ENCODE peak calls at places on chromosome X, in seven cellular contexts. One of them, this sample, is unnamed.

GRCh38 chrX:70313503-70313902 is 23.6 kb downstream of the KIF4A start:
- DNase-seq in pancreas: no peak
- DNase-seq in right cardiac atrium: no peak
- DNase-seq in germinal center: no peak
- DNase-seq in cardiac septum: no peak
- DNase-seq in T-helper 9 cell: no peak
- DNase-seq in GM13977: no peak
- DNase-seq in this sample: no peak

GRCh38 chrX:46796574-46797191 is 37.8 kb upstream of the SLC9A7 start:
- DNase-seq in pancreas: peak
- DNase-seq in cardiac septum: no peak
- DNase-seq in germinal center: peak
- DNase-seq in right cardiac atrium: peak
- DNase-seq in GM13977: peak
- DNase-seq in T-helper 9 cell: peak
- DNase-seq in this sample: peak

GRCh38 chrX:129678881-129679195 is 24.1 kb upstream of the APLN start:
- DNase-seq in germinal center: no peak
- DNase-seq in T-helper 9 cell: no peak
- DNase-seq in right cardiac atrium: no peak
- DNase-seq in pancreas: no peak
- DNase-seq in GM13977: no peak
- DNase-seq in cardiac septum: no peak
- DNase-seq in this sample: no peak

GRCh38 chrX:111854778-111855490 is 21.0 kb upstream of the TRPC5OS start:
- DNase-seq in right cardiac atrium: no peak
- DNase-seq in T-helper 9 cell: no peak
- DNase-seq in cardiac septum: no peak
- DNase-seq in GM13977: no peak
- DNase-seq in pancreas: no peak
- DNase-seq in germinal center: no peak
- DNase-seq in this sample: no peak

GRCh38 chrX:51406688-51407519 is 74.3 kb downstream of the NUDT10 start:
- DNase-seq in right cardiac atrium: no peak
- DNase-seq in GM13977: no peak
- DNase-seq in germinal center: no peak
- DNase-seq in T-helper 9 cell: no peak
- DNase-seq in pancreas: peak
- DNase-seq in cardiac septum: no peak
- DNase-seq in this sample: no peak

GRCh38 chrX:71000139-71000538 is 68.0 kb downstream of the SNX12 start:
- DNase-seq in germinal center: no peak
- DNase-seq in T-helper 9 cell: no peak
- DNase-seq in right cardiac atrium: no peak
- DNase-seq in cardiac septum: no peak
- DNase-seq in GM13977: no peak
- DNase-seq in pancreas: no peak
- DNase-seq in this sample: no peak

GRCh38 chrX:143781103-143781502 is 60.6 kb upstream of the SPANXN2 start:
- DNase-seq in GM13977: no peak
- DNase-seq in pancreas: no peak
- DNase-seq in right cardiac atrium: no peak
- DNase-seq in cardiac septum: no peak
- DNase-seq in T-helper 9 cell: no peak
- DNase-seq in germinal center: no peak
- DNase-seq in this sample: peak

GRCh38 chrX:72576161-72576896 is 3.7 kb upstream of the HDAC8 start:
- DNase-seq in T-helper 9 cell: no peak
- DNase-seq in right cardiac atrium: no peak
- DNase-seq in germinal center: no peak
- DNase-seq in GM13977: no peak
- DNase-seq in pancreas: no peak
- DNase-seq in cardiac septum: no peak
- DNase-seq in this sample: no peak

GRCh38 chrX:119643696-119644095 is 37.5 kb upstream of the NKRF start:
- DNase-seq in GM13977: no peak
- DNase-seq in right cardiac atrium: no peak
- DNase-seq in pancreas: no peak
- DNase-seq in germinal center: no peak
- DNase-seq in cardiac septum: no peak
- DNase-seq in T-helper 9 cell: no peak
- DNase-seq in this sample: no peak

GRCh38 chrX:130179579-130180215 is 7.9 kb downstream of the RAB33A start:
- DNase-seq in pancreas: no peak
- DNase-seq in T-helper 9 cell: no peak
- DNase-seq in cardiac septum: no peak
- DNase-seq in germinal center: no peak
- DNase-seq in right cardiac atrium: no peak
- DNase-seq in GM13977: no peak
- DNase-seq in this sample: no peak

GRCh38 chrX:38552721-38553120 is 8.6 kb upstream of the TSPAN7 start:
- DNase-seq in pancreas: no peak
- DNase-seq in GM13977: no peak
- DNase-seq in right cardiac atrium: no peak
- DNase-seq in germinal center: no peak
- DNase-seq in cardiac septum: no peak
- DNase-seq in T-helper 9 cell: no peak
- DNase-seq in this sample: no peak

GRCh38 chrX:9518896-9519295 is 54.0 kb downstream of the TBL1X start:
- DNase-seq in right cardiac atrium: no peak
- DNase-seq in GM13977: no peak
- DNase-seq in germinal center: no peak
- DNase-seq in cardiac septum: no peak
- DNase-seq in pancreas: no peak
- DNase-seq in T-helper 9 cell: no peak
- DNase-seq in this sample: no peak

GRCh38 chrX:55312655-55313054 is 47.9 kb upstream of the PAGE3 start:
- DNase-seq in pancreas: no peak
- DNase-seq in cardiac septum: no peak
- DNase-seq in germinal center: no peak
- DNase-seq in T-helper 9 cell: no peak
- DNase-seq in GM13977: no peak
- DNase-seq in right cardiac atrium: no peak
- DNase-seq in this sample: no peak

GRCh38 chrX:71852182-71852581 is 58.5 kb upstream of the NHSL2 start:
- DNase-seq in GM13977: no peak
- DNase-seq in T-helper 9 cell: no peak
- DNase-seq in pancreas: no peak
- DNase-seq in cardiac septum: no peak
- DNase-seq in right cardiac atrium: no peak
- DNase-seq in germinal center: no peak
- DNase-seq in this sample: no peak

GRCh38 chrX:372856-373640 is 13.7 kb downstream of the PPP2R3B start:
- DNase-seq in T-helper 9 cell: no peak
- DNase-seq in right cardiac atrium: no peak
- DNase-seq in pancreas: no peak
- DNase-seq in germinal center: no peak
- DNase-seq in GM13977: no peak
- DNase-seq in cardiac septum: no peak
- DNase-seq in this sample: no peak

GRCh38 chrX:12997898-12998687 is 23.2 kb downstream of the TMSB4X start:
- DNase-seq in GM13977: no peak
- DNase-seq in germinal center: no peak
- DNase-seq in right cardiac atrium: no peak
- DNase-seq in T-helper 9 cell: no peak
- DNase-seq in cardiac septum: no peak
- DNase-seq in pancreas: no peak
- DNase-seq in this sample: no peak

GRCh38 chrX:110089656-110090404 is 86.9 kb downstream of the TMEM164 start:
- DNase-seq in germinal center: no peak
- DNase-seq in right cardiac atrium: no peak
- DNase-seq in pancreas: no peak
- DNase-seq in T-helper 9 cell: no peak
- DNase-seq in GM13977: no peak
- DNase-seq in cardiac septum: no peak
- DNase-seq in this sample: no peak

GRCh38 chrX:131837325-131837724 is 185.8 kb upstream of the STK26 start:
- DNase-seq in right cardiac atrium: no peak
- DNase-seq in GM13977: no peak
- DNase-seq in T-helper 9 cell: no peak
- DNase-seq in cardiac septum: no peak
- DNase-seq in pancreas: no peak
- DNase-seq in germinal center: no peak
- DNase-seq in this sample: no peak

GRCh38 chrX:69424910-69425309 is 79.2 kb upstream of the NALF2 start:
- DNase-seq in cardiac septum: no peak
- DNase-seq in right cardiac atrium: no peak
- DNase-seq in pancreas: no peak
- DNase-seq in T-helper 9 cell: no peak
- DNase-seq in germinal center: no peak
- DNase-seq in GM13977: no peak
- DNase-seq in this sample: no peak